ENCODE peak calls at places on chromosome 1, in nine cellular contexts. T is HFFc6, U is progenitor cell of endocrine pancreas, G is AG10803, D is heart left ventricle, Y is BJ, L is HL-60, K is left lung, Z is endothelial cell. C is an unnamed sample.

GRCh38 chr1:225697437-225697836 is 44.5 kb upstream of the ENAH start:
- DNase-seq in T (no peak), U (no peak), G (no peak), D (peak; percentile 37), Y (no peak), L (no peak), K (no peak), Z (no peak), C (no peak)

GRCh38 chr1:205913451-205914204 is 29.6 kb downstream of the SLC26A9 start:
- DNase-seq in T (no peak), U (no peak), G (peak; percentile 72), D (peak; percentile 91), Y (no peak), L (no peak), K (peak; percentile 67), Z (no peak), C (peak; percentile 77)

GRCh38 chr1:214453109-214453722 is 98.2 kb downstream of the PTPN14 start:
- DNase-seq in T (peak; percentile 63), U (no peak), G (peak; percentile 60), D (no peak), Y (no peak), L (no peak), K (no peak), Z (no peak), C (no peak)

GRCh38 chr1:12245733-12246132 is 15.9 kb downstream of the VPS13D start:
- DNase-seq in T (no peak), U (no peak), G (no peak), D (no peak), Y (no peak), L (no peak), K (no peak), Z (no peak), C (no peak)

GRCh38 chr1:173481195-173481772 is 4.1 kb downstream of the PRDX6 start:
- DNase-seq in T (no peak), U (no peak), G (no peak), D (peak; percentile 28), Y (no peak), L (no peak), K (no peak), Z (no peak), C (no peak)

GRCh38 chr1:230231739-230232075 is 164.7 kb downstream of the GALNT2 start:
- DNase-seq in T (no peak), U (no peak), G (no peak), D (peak; percentile 56), Y (no peak), L (no peak), K (peak; percentile 87), Z (no peak), C (peak; percentile 75)

GRCh38 chr1:221343106-221343505 is 398.8 kb downstream of the DUSP10 start:
- DNase-seq in T (no peak), U (no peak), G (no peak), D (no peak), Y (no peak), L (no peak), K (no peak), Z (no peak), C (no peak)

GRCh38 chr1:78619803-78620579 is at the start of gene IFI44L:
- DNase-seq in T (peak; percentile 64), U (no peak), G (peak; percentile 85), D (peak; percentile 43), Y (peak; percentile 47), L (no peak), K (no peak), Z (no peak), C (no peak)

GRCh38 chr1:119702384-119702783 is 9.3 kb upstream of the PHGDH start:
- DNase-seq in T (peak; percentile 51), U (no peak), G (peak; percentile 79), D (no peak), Y (peak; percentile 42), L (peak; percentile 50), K (peak; percentile 44), Z (no peak), C (no peak)

GRCh38 chr1:38246955-38247952 is 200.7 kb upstream of the POU3F1 start:
- DNase-seq in T (peak; percentile 60), U (no peak), G (peak; percentile 35), D (no peak), Y (peak; percentile 17), L (no peak), K (no peak), Z (no peak), C (no peak)

GRCh38 chr1:203146537-203146936 is 19.0 kb downstream of the ADORA1 start:
- DNase-seq in T (no peak), U (no peak), G (no peak), D (no peak), Y (no peak), L (no peak), K (no peak), Z (no peak), C (no peak)

GRCh38 chr1:87853576-87854351 is 525.1 kb downstream of the LMO4 start:
- DNase-seq in T (peak; percentile 28), U (no peak), G (peak; percentile 6), D (no peak), Y (no peak), L (no peak), K (no peak), Z (no peak), C (no peak)

GRCh38 chr1:58718435-58718834 is 18.6 kb upstream of the MYSM1 start:
- DNase-seq in T (no peak), U (no peak), G (no peak), D (no peak), Y (no peak), L (no peak), K (no peak), Z (peak; percentile 15), C (no peak)

GRCh38 chr1:61337981-61338848 is 255.9 kb downstream of the NFIA start:
- DNase-seq in T (peak; percentile 91), U (peak; percentile 36), G (peak; percentile 85), D (peak; percentile 70), Y (peak; percentile 32), L (no peak), K (peak; percentile 70), Z (peak; percentile 48), C (peak; percentile 91)

GRCh38 chr1:16915627-16915973 is 6.1 kb upstream of the CROCC start:
- DNase-seq in T (no peak), U (no peak), G (no peak), D (peak; percentile 22), Y (no peak), L (peak; percentile 49), K (peak; percentile 25), Z (no peak), C (no peak)
- TF ChIP-seq CTCF in T (peak; percentile 38), U (no peak), G (peak; percentile 24), D (no peak), Y (no peak), L (no peak), K (no peak), Z (no peak), C (no peak)

GRCh38 chr1:25742316-25742715 is 57.7 kb upstream of the SELENON start:
- DNase-seq in T (no peak), U (no peak), G (no peak), D (no peak), Y (no peak), L (no peak), K (no peak), Z (no peak), C (no peak)

GRCh38 chr1:25743164-25744139 is 56.5 kb upstream of the SELENON start:
- DNase-seq in T (no peak), U (no peak), G (peak; percentile 84), D (peak; percentile 96), Y (no peak), L (no peak), K (peak; percentile 84), Z (no peak), C (peak; percentile 93)

GRCh38 chr1:25746299-25747045 is 53.5 kb upstream of the SELENON start:
- DNase-seq in T (no peak), U (no peak), G (no peak), D (peak; percentile 16), Y (no peak), L (no peak), K (no peak), Z (no peak), C (no peak)

GRCh38 chr1:25744636-25745425 is 55.2 kb upstream of the SELENON start:
- DNase-seq in T (no peak), U (no peak), G (no peak), D (no peak), Y (no peak), L (no peak), K (no peak), Z (no peak), C (no peak)

GRCh38 chr1:25744140-25744581 is 55.8 kb upstream of the SELENON start:
- DNase-seq in T (peak; percentile 27), U (no peak), G (peak; percentile 71), D (peak; percentile 88), Y (peak; percentile 5), L (no peak), K (peak; percentile 73), Z (peak; percentile 34), C (no peak)
- TF ChIP-seq CTCF in T (peak; percentile 60), U (peak; percentile 24), G (peak; percentile 70), D (peak; percentile 28), Y (peak; percentile 69), L (no peak), K (peak; percentile 24), Z (no peak), C (peak; percentile 68)

GRCh38 chr1:22641247-22641646 is 2.2 kb upstream of the C1QC start:
- DNase-seq in T (no peak), U (no peak), G (no peak), D (no peak), Y (no peak), L (no peak), K (no peak), Z (no peak), C (no peak)

GRCh38 chr1:22636927-22637326 is 499 bp downstream of the C1QA start:
- DNase-seq in T (no peak), U (no peak), G (no peak), D (no peak), Y (no peak), L (no peak), K (no peak), Z (no peak), C (no peak)

GRCh38 chr1:22637952-22638445 is 1.6 kb downstream of the C1QA start:
- DNase-seq in T (no peak), U (no peak), G (no peak), D (no peak), Y (no peak), L (no peak), K (no peak), Z (no peak), C (no peak)

GRCh38 chr1:22638476-22639234 is 2.2 kb downstream of the C1QA start:
- DNase-seq in T (no peak), U (no peak), G (no peak), D (no peak), Y (no peak), L (no peak), K (no peak), Z (no peak), C (no peak)

GRCh38 chr1:22639286-22639685 is 2.9 kb downstream of the C1QA start:
- DNase-seq in T (peak; percentile 58), U (no peak), G (peak; percentile 54), D (no peak), Y (peak; percentile 6), L (no peak), K (no peak), Z (peak; percentile 22), C (no peak)
- TF ChIP-seq CTCF in T (peak; percentile 63), U (no peak), G (no peak), D (no peak), Y (peak; percentile 13), L (no peak), K (no peak), Z (no peak), C (no peak)

DNA sequence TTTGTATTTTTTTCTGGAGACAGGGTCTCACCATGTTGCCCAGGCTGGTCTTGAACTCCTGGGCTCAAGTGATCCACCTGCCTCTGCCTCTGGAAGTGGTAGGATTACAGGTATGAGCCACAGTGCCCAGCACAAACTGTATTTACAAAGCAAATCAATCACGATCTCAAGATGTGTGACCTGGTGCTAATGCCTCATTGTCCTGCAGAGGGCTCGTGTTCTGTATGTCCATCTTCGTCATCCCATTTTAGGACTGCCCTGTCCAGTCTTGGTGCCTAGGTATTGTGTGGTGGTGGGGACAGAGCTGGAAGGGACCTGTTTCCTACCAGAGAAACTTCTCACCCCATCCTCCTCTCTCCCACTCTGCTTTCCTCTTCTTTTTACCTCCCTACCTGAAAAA is 20.2 kb downstream of the PROK1 start:
- DNase-seq in T (no peak), U (no peak), G (no peak), D (no peak), Y (no peak), L (no peak), K (no peak), Z (no peak), C (no peak)
- TF ChIP-seq CTCF in T (no peak), U (peak; percentile 20), G (no peak), D (no peak), Y (no peak), L (no peak), K (no peak), Z (no peak), C (no peak)